ENCODE peak calls at places on chromosome 21, in five cellular contexts. E, P, K, I and J are unnamed samples.

GRCh38 chr21:29382029-29382654 is 83.4 kb downstream of the BACH1 start:
- DNase-seq in K (peak; percentile 53), E (no peak), P (no peak), I (no peak), J (no peak)

GRCh38 chr21:45532826-45533730 is 9.2 kb downstream of the SLC19A1 start:
- DNase-seq in E (no peak), I (no peak), P (peak; percentile 68), K (no peak), J (peak; percentile 90)

GRCh38 chr21:46048926-46049889 is 48.7 kb upstream of the COL6A2 start:
- DNase-seq in I (no peak), K (peak; percentile 100), P (peak; percentile 54), E (no peak), J (peak; percentile 72)

GRCh38 chr21:14686466-14687276 is 140.6 kb upstream of the SAMSN1 start:
- DNase-seq in K (no peak), I (no peak), P (no peak), E (no peak), J (no peak)

GRCh38 chr21:31338892-31339368 is 5.1 kb downstream of the TIAM1 start:
- DNase-seq in E (no peak), I (no peak), P (no peak), K (no peak), J (no peak)

GRCh38 chr21:38756746-38757145 is 49.0 kb upstream of the ETS2 start:
- DNase-seq in E (no peak), P (no peak), I (no peak), K (peak; percentile 79), J (no peak)

GRCh38 chr21:28963831-28964230 is 28.8 kb downstream of the LTN1 start:
- DNase-seq in I (no peak), E (no peak), P (no peak), K (no peak), J (no peak)

GRCh38 chr21:36709868-36710728 is 11.2 kb downstream of the SIM2 start:
- DNase-seq in I (no peak), P (peak; percentile 20), K (no peak), E (no peak), J (peak; percentile 4)

GRCh38 chr21:37532868-37533780 is 166.6 kb downstream of the DYRK1A start:
- DNase-seq in E (no peak), P (peak; percentile 63), K (no peak), I (no peak), J (no peak)

GRCh38 chr21:45542242-45542666 is at the start of gene SLC19A1:
- DNase-seq in I (peak; percentile 22), E (no peak), K (peak; percentile 45), P (peak; percentile 79), J (peak; percentile 78)

GRCh38 chr21:44681152-44681551 is 811 bp downstream of the KRTAP12-1 start:
- DNase-seq in E (no peak), K (no peak), I (no peak), P (no peak), J (no peak)

GRCh38 chr21:27213328-27213727 is 246.4 kb upstream of the ADAMTS5 start:
- DNase-seq in I (peak; percentile 29), K (no peak), P (no peak), E (no peak), J (no peak)

GRCh38 chr21:34024382-34024693 is 49.0 kb upstream of the MRPS6 start:
- DNase-seq in K (no peak), I (no peak), E (no peak), P (no peak), J (no peak)

GRCh38 chr21:36725793-36726386 is 27.0 kb downstream of the SIM2 start:
- DNase-seq in K (no peak), E (no peak), P (peak; percentile 19), I (no peak), J (peak; percentile 1)

GRCh38 chr21:14554948-14555347 is 8.8 kb upstream of the SAMSN1 start:
- DNase-seq in K (no peak), P (no peak), I (no peak), E (no peak), J (no peak)

GRCh38 chr21:20030390-20030789 is 967.8 kb upstream of the NCAM2 start:
- DNase-seq in I (no peak), E (no peak), K (no peak), P (no peak), J (no peak)

GRCh38 chr21:15301014-15301413 is 236.2 kb upstream of the NRIP1 start:
- DNase-seq in E (no peak), I (no peak), K (peak; percentile 2), P (no peak), J (no peak)

GRCh38 chr21:41761211-41762181 is 5.4 kb downstream of the RIPK4 start:
- DNase-seq in K (no peak), I (no peak), E (no peak), P (peak; percentile 77), J (no peak)